ENCODE peak calls at places on chromosomes 7 and 10, in four cellular contexts. E, W, P and R are unnamed samples.

GRCh38 chr7:138499340-138499739 is 39.3 kb downstream of the TRIM24 start:
- DNase-seq in E (no peak), W (no peak), P (no peak), R (no peak)

GRCh38 chr10:71326464-71326881 is 7.4 kb downstream of the SLC29A3 start:
- DNase-seq in E (no peak), W (no peak), P (no peak), R (no peak)

GRCh38 chr10:17026686-17027485 is 102.7 kb downstream of the CUBN start:
- DNase-seq in E (no peak), W (peak), P (no peak), R (no peak)

GRCh38 chr7:112510032-112510742 is 29.4 kb downstream of the LSMEM1 start:
- DNase-seq in E (no peak), W (peak), P (no peak), R (no peak)

GRCh38 chr7:116218051-116218645 is 7.8 kb downstream of the TES start:
- DNase-seq in E (no peak), W (no peak), P (peak), R (no peak)

GRCh38 chr10:69936091-69936490 is 116.6 kb upstream of the MACROH2A2 start:
- DNase-seq in E (peak), W (no peak), P (peak), R (no peak)

GRCh38 chr7:155802906-155803417 is 9.3 kb downstream of the SHH start:
- DNase-seq in E (peak), W (no peak), P (no peak), R (no peak)

GRCh38 chr10:87925570-87925969 is 62.1 kb downstream of the PTEN start:
- DNase-seq in E (no peak), W (no peak), P (no peak), R (no peak)

GRCh38 chr10:62373995-62374861 is at the start of gene ZNF365:
- DNase-seq in E (peak), W (no peak), P (no peak), R (no peak)

GRCh38 chr10:5631936-5632335 is 34.5 kb downstream of the ASB13 start:
- DNase-seq in E (no peak), W (no peak), P (no peak), R (no peak)

GRCh38 chr10:103648951-103649532 is 155.5 kb downstream of the NEURL1 start:
- DNase-seq in E (no peak), W (no peak), P (no peak), R (no peak)

GRCh38 chr10:24503627-24504320 is 219.9 kb downstream of the ARHGAP21 start:
- DNase-seq in E (peak), W (peak), P (peak), R (no peak)

GRCh38 chr7:136877509-136877908 is 9.1 kb downstream of the CHRM2 start:
- DNase-seq in E (no peak), W (no peak), P (no peak), R (no peak)

GRCh38 chr7:1074593-1075431 is 13.1 kb upstream of the GPER1 start:
- DNase-seq in E (no peak), W (no peak), P (no peak), R (no peak)

GRCh38 chr10:113754768-113755167 is 3.3 kb downstream of the PLEKHS1 start:
- DNase-seq in E (no peak), W (no peak), P (no peak), R (no peak)

GRCh38 chr10:36675458-36675880 is 449.9 kb upstream of the ANKRD30A start:
- DNase-seq in E (no peak), W (no peak), P (no peak), R (no peak)

GRCh38 chr10:58618158-58618676 is 105.5 kb downstream of the BICC1 start:
- DNase-seq in E (no peak), W (no peak), P (no peak), R (no peak)

GRCh38 chr7:145916776-145917175 is 199.8 kb upstream of the CNTNAP2 start:
- DNase-seq in E (no peak), W (no peak), P (no peak), R (no peak)

GRCh38 chr10:52353960-52354394 is 39.9 kb downstream of the DKK1 start:
- DNase-seq in E (no peak), W (no peak), P (no peak), R (no peak)

GRCh38 chr7:68224041-68224534 is 1227.5 kb downstream of the TYW1 start:
- DNase-seq in E (no peak), W (no peak), P (no peak), R (no peak)

GRCh38 chr7:142714375-142714774 is 34.9 kb upstream of the PRSS1 start:
- DNase-seq in E (no peak), W (no peak), P (no peak), R (no peak)

GRCh38 chr10:132679217-132679595 is 106.7 kb downstream of the NKX6-2 start:
- DNase-seq in E (no peak), W (no peak), P (no peak), R (no peak)

GRCh38 chr7:3455826-3456444 is 154.9 kb downstream of the SDK1 start:
- DNase-seq in E (peak), W (no peak), P (no peak), R (no peak)

GRCh38 chr10:101906586-101907183 is 63.1 kb upstream of the KCNIP2 start:
- DNase-seq in E (no peak), W (no peak), P (no peak), R (no peak)

GRCh38 chr7:127822822-127823508 is 171.0 kb downstream of the SND1 start:
- DNase-seq in E (peak), W (no peak), P (peak), R (no peak)

GRCh38 chr10:121710207-121710606 is 112.0 kb upstream of the FGFR2 start:
- DNase-seq in E (no peak), W (no peak), P (no peak), R (no peak)

GRCh38 chr7:32921896-32922295 is 30.3 kb upstream of the KBTBD2 start:
- DNase-seq in E (no peak), W (no peak), P (no peak), R (no peak)

GRCh38 chr7:88254721-88255120 is 34.9 kb upstream of the SRI start:
- DNase-seq in E (no peak), W (no peak), P (no peak), R (no peak)

GRCh38 chr7:43752411-43752810 is 6.1 kb upstream of the BLVRA start:
- DNase-seq in E (no peak), W (no peak), P (no peak), R (no peak)

GRCh38 chr7:55271661-55272060 is 93.5 kb upstream of the LANCL2 start:
- DNase-seq in E (no peak), W (no peak), P (no peak), R (no peak)

GRCh38 chr10:86188796-86189558 is 177.6 kb downstream of the GRID1 start:
- DNase-seq in E (no peak), W (no peak), P (no peak), R (no peak)

GRCh38 chr10:62626817-62627216 is 177.7 kb upstream of the ADO start:
- DNase-seq in E (peak), W (no peak), P (no peak), R (no peak)

GRCh38 chr7:91718071-91718470 is 162.4 kb downstream of the MTERF1 start:
- DNase-seq in E (no peak), W (no peak), P (no peak), R (no peak)

GRCh38 chr10:77493239-77493806 is 144.3 kb downstream of the KCNMA1 start:
- DNase-seq in E (no peak), W (no peak), P (no peak), R (no peak)

GRCh38 chr7:66667023-66667728 is 38.5 kb downstream of the KCTD7 start:
- DNase-seq in E (no peak), W (no peak), P (no peak), R (no peak)

GRCh38 chr7:66671034-66671433 is 42.4 kb downstream of the KCTD7 start:
- DNase-seq in E (no peak), W (no peak), P (no peak), R (no peak)

GRCh38 chr7:66668112-66668511 is 39.4 kb downstream of the KCTD7 start:
- DNase-seq in E (no peak), W (no peak), P (no peak), R (no peak)

GRCh38 chr7:66668677-66669076 is 40.0 kb downstream of the KCTD7 start:
- DNase-seq in E (no peak), W (no peak), P (no peak), R (no peak)

DNA sequence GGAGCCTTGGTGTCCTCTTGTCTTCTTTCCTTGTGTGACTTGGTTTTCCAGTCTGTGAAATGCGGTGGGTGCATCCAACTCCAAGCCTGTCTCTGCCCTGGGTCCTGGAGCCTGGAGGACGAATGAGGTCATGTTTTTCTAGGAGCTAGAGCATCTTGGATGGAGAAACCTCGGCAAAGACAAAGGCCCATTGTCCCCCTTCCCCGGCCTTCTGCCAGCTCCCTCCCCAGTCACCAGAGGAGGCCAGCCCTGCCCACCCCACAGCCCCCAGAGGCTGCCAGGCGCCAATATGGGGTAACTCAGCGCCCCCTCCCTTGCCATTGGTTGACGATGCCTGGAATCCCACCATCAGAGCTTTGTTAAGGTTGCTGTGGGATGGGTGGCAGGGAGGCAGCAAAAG is 40.4 kb downstream of the KCTD7 start:
- DNase-seq in E (no peak), W (no peak), P (no peak), R (no peak)
- H3K27ac ChIP-seq in E (no peak), W (no peak), P (no peak), R (no peak)

GRCh38 chr10:49318028-49318427 is 19.1 kb downstream of the C10orf71 start:
- DNase-seq in E (no peak), W (no peak), P (no peak), R (no peak)
- TF ChIP-seq POLR2AphosphoS5 in E (no peak), W (no peak), P (no peak), R (no peak)

GRCh38 chr7:131513245-131514061 is 43.0 kb downstream of the PODXL start:
- DNase-seq in E (peak), W (no peak), P (peak), R (no peak)
- H3K27ac ChIP-seq in E (peak), W (no peak), P (no peak), R (no peak)

DNA sequence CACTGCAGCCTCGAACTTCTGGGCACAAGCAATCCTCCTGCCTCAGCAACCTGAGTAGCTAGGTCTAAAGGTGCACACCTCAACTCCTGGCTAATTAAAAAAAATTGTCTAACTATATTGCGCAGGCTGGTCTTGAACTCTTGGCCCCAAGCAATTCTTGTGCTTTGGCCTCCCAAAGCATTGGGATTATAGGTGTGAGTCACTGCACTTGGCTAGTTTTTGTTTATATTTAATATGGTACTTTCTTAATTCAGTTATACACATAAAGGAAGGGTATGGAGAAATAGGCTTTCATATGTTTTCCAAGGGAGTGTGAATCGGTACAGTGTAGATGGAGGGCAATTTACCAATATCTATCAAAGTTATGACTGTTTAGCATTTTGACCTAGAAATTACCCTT is 20.4 kb downstream of the NPVF start:
- DNase-seq in E (no peak), W (no peak), P (no peak), R (no peak)
- TF ChIP-seq POLR2AphosphoS5 in E (no peak), W (no peak), P (no peak), R (no peak)

DNA sequence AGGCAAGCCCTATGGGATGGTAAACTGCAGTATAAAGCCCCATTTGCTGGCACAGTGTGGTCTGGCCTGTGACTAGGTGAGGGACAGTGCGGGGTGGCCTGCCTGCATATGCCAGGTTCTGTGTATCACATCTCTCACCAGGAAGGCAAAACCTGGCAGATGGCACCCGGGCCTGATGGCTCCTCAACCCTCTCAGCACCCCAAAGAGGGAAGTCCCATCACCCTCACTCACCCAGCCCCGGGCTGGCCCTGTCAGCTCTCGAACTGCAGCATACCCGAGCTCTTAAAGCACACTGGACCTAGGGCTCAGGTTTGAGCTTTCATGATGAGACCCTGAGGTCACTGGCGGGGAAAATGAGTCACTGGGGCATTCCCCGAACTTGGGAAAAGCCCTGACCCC is 130.5 kb downstream of the LHPP start:
- DNase-seq in E (no peak), W (no peak), P (no peak), R (no peak)
- H3K27ac ChIP-seq in E (no peak), W (no peak), P (no peak), R (no peak)

GRCh38 chr10:22022257-22023051 is 18.9 kb upstream of the DNAJC1 start:
- DNase-seq in E (no peak), W (no peak), P (peak), R (no peak)
- TF ChIP-seq POLR2AphosphoS5 in E (no peak), W (no peak), P (no peak), R (no peak)